ENCODE peak calls at places on chromosomes 13 and 19, in eight cellular contexts. One of them, this sample, is unnamed.

GRCh38 chr13:74040200-74040599 is 94.0 kb downstream of the KLF12 start:
- DNase-seq in mesendoderm: peak; percentile 93
- DNase-seq in stimulated activated CD4-positive, alpha-beta T cell treated with anti-CD3 and anti-CD28 coated beads, TNF-alpha, amount 100 ng/mL, for 1 hour: no peak
- DNase-seq in RKO: peak; percentile 70
- DNase-seq in H9: peak; percentile 88
- DNase-seq in NCI-H510A: no peak
- DNase-seq in omental fat pad: no peak
- DNase-seq in amygdala: no peak
- DNase-seq in this sample: peak; percentile 69

GRCh38 chr13:42996584-42996983 is 4.5 kb upstream of the EPSTI1 start:
- DNase-seq in stimulated activated CD4-positive, alpha-beta T cell treated with anti-CD3 and anti-CD28 coated beads, TNF-alpha, amount 100 ng/mL, for 1 hour: no peak
- DNase-seq in mesendoderm: no peak
- DNase-seq in NCI-H510A: no peak
- DNase-seq in omental fat pad: no peak
- DNase-seq in H9: no peak
- DNase-seq in RKO: peak; percentile 77
- DNase-seq in amygdala: no peak
- DNase-seq in this sample: no peak

GRCh38 chr19:58558066-58558622 is at the start of gene UBE2M:
- DNase-seq in NCI-H510A: no peak
- DNase-seq in omental fat pad: no peak
- DNase-seq in RKO: peak; percentile 57
- DNase-seq in amygdala: no peak
- DNase-seq in H9: peak; percentile 66
- DNase-seq in mesendoderm: peak; percentile 62
- DNase-seq in stimulated activated CD4-positive, alpha-beta T cell treated with anti-CD3 and anti-CD28 coated beads, TNF-alpha, amount 100 ng/mL, for 1 hour: no peak
- DNase-seq in this sample: no peak

GRCh38 chr19:52034051-52034728 is 6.0 kb upstream of the ZNF614 start:
- DNase-seq in NCI-H510A: no peak
- DNase-seq in omental fat pad: no peak
- DNase-seq in mesendoderm: peak; percentile 55
- DNase-seq in H9: no peak
- DNase-seq in amygdala: no peak
- DNase-seq in RKO: no peak
- DNase-seq in stimulated activated CD4-positive, alpha-beta T cell treated with anti-CD3 and anti-CD28 coated beads, TNF-alpha, amount 100 ng/mL, for 1 hour: no peak
- DNase-seq in this sample: no peak

GRCh38 chr19:23957660-23958281 is 43.1 kb downstream of the ZNF726 start:
- DNase-seq in omental fat pad: no peak
- DNase-seq in H9: no peak
- DNase-seq in stimulated activated CD4-positive, alpha-beta T cell treated with anti-CD3 and anti-CD28 coated beads, TNF-alpha, amount 100 ng/mL, for 1 hour: no peak
- DNase-seq in mesendoderm: no peak
- DNase-seq in NCI-H510A: peak; percentile 3
- DNase-seq in RKO: peak; percentile 89
- DNase-seq in amygdala: no peak
- DNase-seq in this sample: no peak

GRCh38 chr19:29287061-29287460 is 74.1 kb upstream of the UQCRFS1 start:
- DNase-seq in mesendoderm: no peak
- DNase-seq in H9: no peak
- DNase-seq in NCI-H510A: no peak
- DNase-seq in RKO: no peak
- DNase-seq in stimulated activated CD4-positive, alpha-beta T cell treated with anti-CD3 and anti-CD28 coated beads, TNF-alpha, amount 100 ng/mL, for 1 hour: no peak
- DNase-seq in amygdala: no peak
- DNase-seq in omental fat pad: no peak
- DNase-seq in this sample: no peak

GRCh38 chr13:31824705-31825512 is 85.6 kb downstream of the RXFP2 start:
- DNase-seq in H9: no peak
- DNase-seq in omental fat pad: no peak
- DNase-seq in amygdala: no peak
- DNase-seq in mesendoderm: peak; percentile 21
- DNase-seq in stimulated activated CD4-positive, alpha-beta T cell treated with anti-CD3 and anti-CD28 coated beads, TNF-alpha, amount 100 ng/mL, for 1 hour: no peak
- DNase-seq in NCI-H510A: no peak
- DNase-seq in RKO: peak; percentile 19
- DNase-seq in this sample: no peak

GRCh38 chr13:64675256-64675892 is 2554.8 kb downstream of the PCDH9 start:
- DNase-seq in amygdala: no peak
- DNase-seq in NCI-H510A: no peak
- DNase-seq in mesendoderm: peak; percentile 38
- DNase-seq in stimulated activated CD4-positive, alpha-beta T cell treated with anti-CD3 and anti-CD28 coated beads, TNF-alpha, amount 100 ng/mL, for 1 hour: no peak
- DNase-seq in RKO: peak; percentile 14
- DNase-seq in omental fat pad: no peak
- DNase-seq in H9: no peak
- DNase-seq in this sample: no peak

GRCh38 chr19:34120846-34121639 is 51.3 kb upstream of the LSM14A start:
- DNase-seq in NCI-H510A: no peak
- DNase-seq in stimulated activated CD4-positive, alpha-beta T cell treated with anti-CD3 and anti-CD28 coated beads, TNF-alpha, amount 100 ng/mL, for 1 hour: peak; percentile 3
- DNase-seq in amygdala: no peak
- DNase-seq in RKO: peak; percentile 47
- DNase-seq in mesendoderm: peak; percentile 63
- DNase-seq in omental fat pad: no peak
- DNase-seq in H9: peak; percentile 57
- DNase-seq in this sample: no peak

GRCh38 chr19:19606021-19606420 is 12.5 kb downstream of the PBX4 start:
- DNase-seq in mesendoderm: peak; percentile 49
- DNase-seq in NCI-H510A: no peak
- DNase-seq in H9: no peak
- DNase-seq in RKO: no peak
- DNase-seq in stimulated activated CD4-positive, alpha-beta T cell treated with anti-CD3 and anti-CD28 coated beads, TNF-alpha, amount 100 ng/mL, for 1 hour: no peak
- DNase-seq in amygdala: no peak
- DNase-seq in omental fat pad: no peak
- DNase-seq in this sample: no peak

GRCh38 chr19:46283771-46284170 is 13.1 kb upstream of the HIF3A start:
- DNase-seq in omental fat pad: no peak
- DNase-seq in H9: no peak
- DNase-seq in NCI-H510A: no peak
- DNase-seq in mesendoderm: no peak
- DNase-seq in amygdala: no peak
- DNase-seq in RKO: no peak
- DNase-seq in stimulated activated CD4-positive, alpha-beta T cell treated with anti-CD3 and anti-CD28 coated beads, TNF-alpha, amount 100 ng/mL, for 1 hour: no peak
- DNase-seq in this sample: no peak

GRCh38 chr19:31548941-31549340 is 199.7 kb upstream of the TSHZ3 start:
- DNase-seq in NCI-H510A: no peak
- DNase-seq in mesendoderm: peak; percentile 40
- DNase-seq in amygdala: no peak
- DNase-seq in stimulated activated CD4-positive, alpha-beta T cell treated with anti-CD3 and anti-CD28 coated beads, TNF-alpha, amount 100 ng/mL, for 1 hour: no peak
- DNase-seq in H9: peak; percentile 46
- DNase-seq in omental fat pad: no peak
- DNase-seq in RKO: no peak
- DNase-seq in this sample: peak; percentile 23

GRCh38 chr13:35926859-35927530 is 204.2 kb downstream of the DCLK1 start:
- DNase-seq in stimulated activated CD4-positive, alpha-beta T cell treated with anti-CD3 and anti-CD28 coated beads, TNF-alpha, amount 100 ng/mL, for 1 hour: no peak
- DNase-seq in H9: no peak
- DNase-seq in amygdala: no peak
- DNase-seq in NCI-H510A: no peak
- DNase-seq in omental fat pad: no peak
- DNase-seq in RKO: no peak
- DNase-seq in mesendoderm: no peak
- DNase-seq in this sample: no peak

GRCh38 chr13:91797567-91797966 is 399.1 kb downstream of the GPC5 start:
- DNase-seq in RKO: no peak
- DNase-seq in NCI-H510A: no peak
- DNase-seq in omental fat pad: no peak
- DNase-seq in amygdala: no peak
- DNase-seq in stimulated activated CD4-positive, alpha-beta T cell treated with anti-CD3 and anti-CD28 coated beads, TNF-alpha, amount 100 ng/mL, for 1 hour: no peak
- DNase-seq in mesendoderm: no peak
- DNase-seq in H9: no peak
- DNase-seq in this sample: no peak

GRCh38 chr13:104571161-104571889 is 1505.1 kb upstream of the SLC10A2 start:
- DNase-seq in stimulated activated CD4-positive, alpha-beta T cell treated with anti-CD3 and anti-CD28 coated beads, TNF-alpha, amount 100 ng/mL, for 1 hour: no peak
- DNase-seq in RKO: peak; percentile 84
- DNase-seq in mesendoderm: peak; percentile 90
- DNase-seq in NCI-H510A: peak; percentile 12
- DNase-seq in omental fat pad: no peak
- DNase-seq in amygdala: peak; percentile 83
- DNase-seq in H9: peak; percentile 75
- DNase-seq in this sample: peak; percentile 47

GRCh38 chr13:61110804-61111203 is 304.8 kb downstream of the PCDH20 start:
- DNase-seq in H9: no peak
- DNase-seq in NCI-H510A: no peak
- DNase-seq in omental fat pad: no peak
- DNase-seq in RKO: no peak
- DNase-seq in amygdala: no peak
- DNase-seq in stimulated activated CD4-positive, alpha-beta T cell treated with anti-CD3 and anti-CD28 coated beads, TNF-alpha, amount 100 ng/mL, for 1 hour: no peak
- DNase-seq in mesendoderm: no peak
- DNase-seq in this sample: no peak

GRCh38 chr19:47210689-47211316 is 20.2 kb downstream of the BBC3 start:
- DNase-seq in omental fat pad: peak; percentile 97
- DNase-seq in NCI-H510A: no peak
- DNase-seq in amygdala: peak; percentile 21
- DNase-seq in mesendoderm: peak; percentile 89
- DNase-seq in stimulated activated CD4-positive, alpha-beta T cell treated with anti-CD3 and anti-CD28 coated beads, TNF-alpha, amount 100 ng/mL, for 1 hour: peak; percentile 54
- DNase-seq in H9: peak; percentile 78
- DNase-seq in RKO: peak; percentile 85
- DNase-seq in this sample: no peak

GRCh38 chr19:44726465-44726864 is 22.0 kb upstream of the BCL3 start:
- DNase-seq in omental fat pad: no peak
- DNase-seq in NCI-H510A: no peak
- DNase-seq in mesendoderm: no peak
- DNase-seq in RKO: no peak
- DNase-seq in amygdala: no peak
- DNase-seq in H9: no peak
- DNase-seq in stimulated activated CD4-positive, alpha-beta T cell treated with anti-CD3 and anti-CD28 coated beads, TNF-alpha, amount 100 ng/mL, for 1 hour: no peak
- DNase-seq in this sample: no peak

GRCh38 chr19:43749898-43750297 is 4.9 kb downstream of the SMG9 start:
- DNase-seq in omental fat pad: no peak
- DNase-seq in NCI-H510A: no peak
- DNase-seq in stimulated activated CD4-positive, alpha-beta T cell treated with anti-CD3 and anti-CD28 coated beads, TNF-alpha, amount 100 ng/mL, for 1 hour: no peak
- DNase-seq in mesendoderm: no peak
- DNase-seq in H9: no peak
- DNase-seq in amygdala: no peak
- DNase-seq in RKO: no peak
- DNase-seq in this sample: no peak

GRCh38 chr19:8334458-8335342 is 8.4 kb downstream of the KANK3 start:
- DNase-seq in H9: peak; percentile 85
- DNase-seq in stimulated activated CD4-positive, alpha-beta T cell treated with anti-CD3 and anti-CD28 coated beads, TNF-alpha, amount 100 ng/mL, for 1 hour: no peak
- DNase-seq in amygdala: no peak
- DNase-seq in omental fat pad: no peak
- DNase-seq in mesendoderm: peak; percentile 87
- DNase-seq in NCI-H510A: peak; percentile 85
- DNase-seq in RKO: peak; percentile 79
- DNase-seq in this sample: no peak

GRCh38 chr13:43662976-43663375 is 123.8 kb downstream of the ENOX1 start:
- DNase-seq in amygdala: no peak
- DNase-seq in omental fat pad: no peak
- DNase-seq in H9: no peak
- DNase-seq in RKO: no peak
- DNase-seq in NCI-H510A: no peak
- DNase-seq in mesendoderm: no peak
- DNase-seq in stimulated activated CD4-positive, alpha-beta T cell treated with anti-CD3 and anti-CD28 coated beads, TNF-alpha, amount 100 ng/mL, for 1 hour: no peak
- DNase-seq in this sample: no peak

GRCh38 chr19:15025237-15025636 is 24.0 kb upstream of the CASP14 start:
- DNase-seq in RKO: peak; percentile 31
- DNase-seq in H9: no peak
- DNase-seq in stimulated activated CD4-positive, alpha-beta T cell treated with anti-CD3 and anti-CD28 coated beads, TNF-alpha, amount 100 ng/mL, for 1 hour: no peak
- DNase-seq in amygdala: no peak
- DNase-seq in NCI-H510A: no peak
- DNase-seq in mesendoderm: peak; percentile 22
- DNase-seq in omental fat pad: no peak
- DNase-seq in this sample: no peak

GRCh38 chr13:113907637-113908617 is 44.1 kb upstream of the GAS6 start:
- DNase-seq in amygdala: no peak
- DNase-seq in H9: no peak
- DNase-seq in stimulated activated CD4-positive, alpha-beta T cell treated with anti-CD3 and anti-CD28 coated beads, TNF-alpha, amount 100 ng/mL, for 1 hour: no peak
- DNase-seq in omental fat pad: peak; percentile 18
- DNase-seq in NCI-H510A: peak; percentile 54
- DNase-seq in mesendoderm: peak; percentile 24
- DNase-seq in RKO: no peak
- DNase-seq in this sample: no peak

GRCh38 chr19:3833578-3834348 is 35.1 kb downstream of the ZFR2 start:
- DNase-seq in H9: no peak
- DNase-seq in stimulated activated CD4-positive, alpha-beta T cell treated with anti-CD3 and anti-CD28 coated beads, TNF-alpha, amount 100 ng/mL, for 1 hour: no peak
- DNase-seq in mesendoderm: no peak
- DNase-seq in omental fat pad: no peak
- DNase-seq in amygdala: no peak
- DNase-seq in RKO: no peak
- DNase-seq in NCI-H510A: no peak
- DNase-seq in this sample: no peak

This sample was measured in iPS DF 19.7.